ENCODE peak calls at places on chromosomes 2 and 18, in seven cellular contexts. W is endothelial cell of umbilical vein, V is ovary, N is breast epithelium, P is uterus, F is HCT116, T is spleen. C is an unnamed sample. For H3K4me1, the result is how much of the 10 kb centered on the place peaks cover.

GRCh38 chr2:128028668-128029054 is 802 bp upstream of the SAP130 start:
- DNase-seq in W (no peak), V (no peak), N (no peak), P (no peak), F (no peak), T (no peak), C (no peak)

GRCh38 chr18:9731380-9731779 is 23.3 kb downstream of the RAB31 start:
- DNase-seq in W (no peak), V (no peak), N (no peak), P (no peak), F (no peak), T (no peak), C (no peak)

GRCh38 chr2:133486706-133487305 is 81.5 kb downstream of the NCKAP5 start:
- DNase-seq in W (peak), V (no peak), N (no peak), P (no peak), F (no peak), T (no peak), C (no peak)

GRCh38 chr2:218859994-218860831 is 608 bp downstream of the WNT6 start:
- DNase-seq in W (no peak), V (no peak), N (no peak), P (peak), F (no peak), T (peak), C (no peak)

GRCh38 chr2:117714761-117715160 is 99.7 kb upstream of the DDX18 start:
- DNase-seq in W (no peak), V (no peak), N (no peak), P (no peak), F (no peak), T (no peak), C (no peak)

GRCh38 chr2:142542431-142542910 is 335.0 kb upstream of the KYNU start:
- DNase-seq in W (no peak), V (no peak), N (no peak), P (no peak), F (no peak), T (no peak), C (no peak)

GRCh38 chr2:219701847-219702634 is 74.6 kb downstream of the SLC4A3 start:
- DNase-seq in W (no peak), V (peak), N (peak), P (no peak), F (no peak), T (no peak), C (peak)

GRCh38 chr2:203562283-203562682 is 27.2 kb upstream of the RAPH1 start:
- DNase-seq in W (no peak), V (no peak), N (no peak), P (no peak), F (no peak), T (no peak), C (no peak)

GRCh38 chr2:55460562-55460961 is 40.9 kb upstream of the CCDC88A start:
- DNase-seq in W (no peak), V (no peak), N (no peak), P (no peak), F (no peak), T (no peak), C (no peak)

GRCh38 chr2:30252723-30253688 is 21.7 kb downstream of the LBH start:
- DNase-seq in W (peak), V (peak), N (no peak), P (peak), F (no peak), T (no peak), C (peak)

GRCh38 chr2:238141541-238142318 is 3.3 kb downstream of the KLHL30 start:
- DNase-seq in W (peak), V (no peak), N (peak), P (no peak), F (peak), T (no peak), C (peak)

GRCh38 chr2:167862787-167863186 is 384.6 kb downstream of the STK39 start:
- DNase-seq in W (no peak), V (no peak), N (no peak), P (no peak), F (no peak), T (no peak), C (no peak)

GRCh38 chr2:100317634-100318033 is 4.7 kb downstream of the LONRF2 start:
- DNase-seq in W (no peak), V (no peak), N (no peak), P (no peak), F (no peak), T (no peak), C (no peak)

GRCh38 chr2:129139380-129139779 is 820.7 kb upstream of the HS6ST1 start:
- DNase-seq in W (no peak), V (no peak), N (peak), P (no peak), F (no peak), T (no peak), C (no peak)

GRCh38 chr18:56076735-56077134 is 488.7 kb upstream of the TCF4 start:
- DNase-seq in W (no peak), V (no peak), N (no peak), P (no peak), F (no peak), T (no peak), C (no peak)

GRCh38 chr2:19346983-19347618 is 11.3 kb downstream of the OSR1 start:
- DNase-seq in W (no peak), V (no peak), N (no peak), P (no peak), F (no peak), T (no peak), C (no peak)

GRCh38 chr18:8610442-8610801 is 1.2 kb downstream of the RAB12 start:
- DNase-seq in W (peak), V (no peak), N (no peak), P (no peak), F (no peak), T (no peak), C (peak)

GRCh38 chr2:115162454-115163293 is 720.2 kb downstream of the DPP10 start:
- DNase-seq in W (no peak), V (no peak), N (no peak), P (no peak), F (no peak), T (no peak), C (no peak)

GRCh38 chr2:173520918-173521317 is 166.2 kb downstream of the CDCA7 start:
- DNase-seq in W (no peak), V (no peak), N (no peak), P (no peak), F (no peak), T (no peak), C (no peak)

GRCh38 chr2:202765435-202765834 is 106.1 kb downstream of the ICA1L start:
- DNase-seq in W (no peak), V (no peak), N (no peak), P (no peak), F (no peak), T (no peak), C (no peak)

GRCh38 chr2:96875498-96876035 is 5.7 kb upstream of the SEMA4C start:
- DNase-seq in W (no peak), V (no peak), N (no peak), P (no peak), F (no peak), T (no peak), C (no peak)
- H3K4me1 ChIP-seq in W (under half), V (under half), N (under half), P (under half), F (under half), T (half or more), C (under half)

GRCh38 chr18:58697131-58697530 is 25.9 kb downstream of the MALT1 start:
- DNase-seq in W (no peak), V (no peak), N (no peak), P (no peak), F (no peak), T (no peak), C (no peak)
- H3K27ac ChIP-seq in W (no peak), V (no peak), N (no peak), P (no peak), F (no peak), T (no peak), C (no peak)

GRCh38 chr2:61855178-61855523 is 1.3 kb upstream of the FAM161A start:
- DNase-seq in W (peak), V (peak), N (peak), P (peak), F (no peak), T (no peak), C (no peak)

GRCh38 chr2:61853848-61854434 is at the start of gene FAM161A:
- DNase-seq in W (peak), V (peak), N (peak), P (peak), F (peak), T (peak), C (peak)

GRCh38 chr2:61853086-61853847 is 593 bp downstream of the FAM161A start:
- DNase-seq in W (no peak), V (no peak), N (no peak), P (peak), F (peak), T (no peak), C (no peak)

DNA sequence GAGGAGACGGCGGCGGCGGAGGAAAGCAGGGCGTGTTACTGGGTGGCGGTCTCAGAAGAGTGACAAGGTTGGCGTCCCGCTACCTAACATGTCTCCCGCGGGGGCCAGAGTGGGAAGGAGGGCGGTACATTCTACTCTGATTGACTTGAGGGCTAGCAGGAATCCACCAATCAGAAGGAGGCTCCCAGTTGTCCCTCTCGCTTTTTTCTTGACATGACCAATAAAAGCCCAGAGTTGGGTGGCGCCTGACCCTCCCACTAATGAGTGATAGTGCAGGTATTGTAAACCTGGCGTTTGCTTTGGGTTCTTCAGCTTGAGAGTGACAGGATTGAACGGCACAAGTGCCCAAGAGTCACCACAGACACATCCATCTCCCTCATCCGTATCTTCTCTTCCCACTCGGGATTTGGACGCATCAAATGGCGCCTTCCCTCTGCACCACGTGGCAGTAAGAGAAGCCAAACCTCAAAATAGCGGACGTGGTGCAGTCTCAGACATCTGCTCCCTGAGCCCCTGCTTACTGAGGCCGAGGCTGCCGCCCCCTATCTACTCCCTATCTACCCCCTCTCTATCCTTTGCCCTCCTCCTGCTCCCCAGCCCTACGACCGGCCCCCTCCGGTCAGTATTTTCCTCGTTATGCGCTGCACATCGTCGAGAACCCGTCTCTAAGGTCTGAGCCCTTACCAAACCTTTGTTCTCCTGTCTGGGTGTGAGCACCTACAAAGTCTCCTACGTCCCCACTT is 746 bp upstream of the FAM161A start:
- DNase-seq in W (peak), V (peak), N (peak), P (peak), F (peak), T (peak), C (peak)
- TF ChIP-seq POLR2A in W (no peak), V (no peak), N (no peak), P (no peak), F (peak), T (no peak), C (no peak)

GRCh38 chr18:33270297-33270696 is 170.2 kb downstream of the CCDC178 start:
- DNase-seq in W (no peak), V (no peak), N (no peak), P (no peak), F (no peak), T (no peak), C (no peak)
- H3K4me1 ChIP-seq in W (under half), V (under half), N (under half), P (under half), F (under half), T (under half), C (under half)

GRCh38 chr2:110771549-110772382 is 39.4 kb downstream of the ACOXL start:
- DNase-seq in W (no peak), V (no peak), N (no peak), P (no peak), F (no peak), T (no peak), C (peak)

GRCh38 chr2:110768591-110768990 is 36.2 kb downstream of the ACOXL start:
- DNase-seq in W (no peak), V (no peak), N (no peak), P (no peak), F (no peak), T (no peak), C (no peak)

GRCh38 chr2:110772383-110772755 is 40.0 kb downstream of the ACOXL start:
- DNase-seq in W (no peak), V (no peak), N (no peak), P (no peak), F (no peak), T (no peak), C (no peak)

GRCh38 chr2:110770308-110770695 is 37.9 kb downstream of the ACOXL start:
- DNase-seq in W (no peak), V (no peak), N (no peak), P (no peak), F (no peak), T (no peak), C (peak)

GRCh38 chr2:110770696-110771425 is 38.5 kb downstream of the ACOXL start:
- DNase-seq in W (no peak), V (no peak), N (no peak), P (no peak), F (no peak), T (no peak), C (peak)
- H3K27ac ChIP-seq in W (no peak), V (no peak), N (peak), P (no peak), F (no peak), T (no peak), C (peak)

C was measured in gastrocnemius medialis.